ENCODE peak calls at places on chromosomes 12 and 14, in five cellular contexts. W is cardiac muscle cell, F is neural progenitor cell, H is thyroid gland, A is tibial artery. C is an unnamed sample.

GRCh38 chr12:95215925-95216324 is 1.3 kb downstream of the FGD6 start:
- DNase-seq in F (no peak), H (no peak), W (peak), A (no peak), C (no peak)

GRCh38 chr12:14258468-14258947 is 107.0 kb upstream of the ATF7IP start:
- DNase-seq in W (no peak), H (peak), F (peak), A (no peak), C (no peak)

GRCh38 chr12:47078733-47079364 is 572 bp upstream of the PCED1B start:
- DNase-seq in F (peak), H (peak), W (peak), A (no peak), C (peak)

GRCh38 chr12:2431810-2432209 is 363.0 kb upstream of the FKBP4 start:
- DNase-seq in F (no peak), A (no peak), W (peak), H (no peak), C (no peak)

GRCh38 chr12:34396006-34396860 is 373.9 kb downstream of the ALG10 start:
- DNase-seq in W (no peak), F (no peak), H (no peak), A (peak), C (no peak)

GRCh38 chr12:116673713-116674112 is 64.2 kb downstream of the SPRING1 start:
- DNase-seq in F (peak), A (no peak), H (no peak), W (no peak), C (no peak)

GRCh38 chr14:106691601-106692291 is 1165.4 kb downstream of the TMEM121 start:
- DNase-seq in H (no peak), F (no peak), A (no peak), W (no peak), C (peak)

GRCh38 chr12:43988838-43989560 is 153.1 kb downstream of the TMEM117 start:
- DNase-seq in W (no peak), A (no peak), F (no peak), H (no peak), C (no peak)

GRCh38 chr14:101473045-101473729 is 88.1 kb upstream of the DIO3 start:
- DNase-seq in A (peak), F (peak), H (no peak), W (no peak), C (no peak)

GRCh38 chr12:9378430-9378835 is 170.2 kb upstream of the PZP start:
- DNase-seq in F (peak), W (peak), H (no peak), A (no peak), C (no peak)

GRCh38 chr14:77025744-77026165 is 2.8 kb downstream of the IRF2BPL start:
- DNase-seq in H (peak), W (no peak), A (no peak), F (peak), C (no peak)

GRCh38 chr14:77320238-77320935 is at the start of gene POMT2:
- DNase-seq in F (peak), A (peak), H (peak), W (peak), C (peak)

GRCh38 chr14:71932229-71932951 is at the start of gene RGS6:
- DNase-seq in H (peak), A (no peak), F (peak), W (peak), C (peak)

GRCh38 chr12:105228494-105228893 is 7.5 kb downstream of the APPL2 start:
- DNase-seq in W (peak), A (no peak), F (no peak), H (no peak), C (no peak)

GRCh38 chr12:128712622-128713021 is 111.1 kb downstream of the SLC15A4 start:
- DNase-seq in A (no peak), F (no peak), W (no peak), H (no peak), C (no peak)

GRCh38 chr14:66206554-66206953 is 279.6 kb upstream of the CCDC196 start:
- DNase-seq in F (no peak), A (no peak), H (no peak), W (no peak), C (no peak)

GRCh38 chr14:89277229-89277628 is 139.8 kb downstream of the FOXN3 start:
- DNase-seq in F (no peak), W (no peak), A (no peak), H (no peak), C (no peak)

GRCh38 chr12:125525879-125526278 is 460.6 kb downstream of the AACS start:
- DNase-seq in W (no peak), A (no peak), H (no peak), F (no peak), C (no peak)

GRCh38 chr12:69739287-69740191 is 879 bp downstream of the RAB3IP start:
- DNase-seq in F (peak), H (peak), W (peak), A (peak), C (peak)

GRCh38 chr12:44053550-44054243 is 217.8 kb downstream of the TMEM117 start:
- DNase-seq in H (no peak), F (no peak), A (no peak), W (peak), C (no peak)

GRCh38 chr14:89029961-89030694 is 205.7 kb downstream of the TTC8 start:
- DNase-seq in A (no peak), W (no peak), H (no peak), F (no peak), C (no peak)

GRCh38 chr12:92721130-92721529 is 18.3 kb downstream of the PLEKHG7 start:
- DNase-seq in W (peak), H (no peak), A (no peak), F (no peak), C (no peak)

GRCh38 chr12:101779626-101780025 is 40.4 kb upstream of the SYCP3 start:
- DNase-seq in H (no peak), W (no peak), F (no peak), A (no peak), C (no peak)
- TF ChIP-seq CTCF in H (no peak), W (no peak), F (no peak), A (no peak), C (no peak)

DNA sequence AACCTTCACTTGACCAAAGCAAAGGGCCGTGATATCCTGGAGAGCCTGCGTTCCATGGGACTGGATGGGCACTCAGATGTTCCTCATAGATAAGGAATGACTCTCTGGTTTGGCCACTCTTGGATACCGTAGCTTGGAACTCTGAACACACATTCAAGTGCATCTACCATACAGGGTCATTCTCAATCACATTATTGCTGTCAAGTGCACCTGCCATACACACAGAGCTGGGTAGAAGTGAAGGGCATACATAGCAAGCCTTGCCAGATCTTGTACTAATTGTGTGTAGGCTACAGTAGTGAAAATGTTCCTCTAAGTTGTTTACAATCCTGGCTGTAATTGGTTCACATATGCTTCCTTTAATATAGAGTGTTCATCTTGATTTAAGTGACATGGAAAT is 58.3 kb downstream of the PELI2 start:
- DNase-seq in W (no peak), A (no peak), F (no peak), H (no peak), C (no peak)
- H3K4me3 ChIP-seq in W (no peak), A (no peak), F (no peak), H (no peak), C (no peak)

GRCh38 chr12:65492997-65493892 is 214.8 kb downstream of the MSRB3 start:
- DNase-seq in F (no peak), W (no peak), A (no peak), H (no peak), C (no peak)

GRCh38 chr12:65493893-65494205 is 215.4 kb downstream of the MSRB3 start:
- DNase-seq in W (no peak), F (no peak), H (no peak), A (no peak), C (no peak)

GRCh38 chr12:65496617-65497016 is 218.1 kb downstream of the MSRB3 start:
- DNase-seq in A (no peak), W (peak), H (no peak), F (no peak), C (no peak)

GRCh38 chr12:65495233-65495632 is 216.8 kb downstream of the MSRB3 start:
- DNase-seq in A (no peak), H (no peak), W (peak), F (no peak), C (no peak)

GRCh38 chr12:65494537-65494936 is 216.1 kb downstream of the MSRB3 start:
- DNase-seq in A (no peak), F (no peak), W (peak), H (no peak), C (no peak)
- TF ChIP-seq CTCF in A (no peak), F (no peak), W (no peak), H (no peak), C (no peak)

DNA sequence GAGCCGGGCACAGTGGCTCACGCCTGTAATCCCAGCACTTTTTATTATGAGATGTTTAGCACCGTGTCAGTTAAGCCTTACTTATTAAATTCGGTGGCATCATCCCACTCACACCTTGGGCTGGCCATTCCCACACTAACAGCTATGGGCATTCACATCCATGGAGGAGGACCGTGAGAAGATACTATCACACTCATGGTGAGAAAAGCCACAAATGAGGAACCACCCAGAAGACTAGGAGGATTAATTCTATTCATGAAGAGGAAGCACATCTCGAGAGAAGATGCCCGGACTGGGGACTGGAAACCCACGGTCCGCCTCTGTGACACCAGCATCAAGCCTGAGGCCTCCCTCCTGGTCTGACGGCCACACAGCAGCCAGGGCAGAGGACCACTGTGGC is 4.9 kb downstream of the CDC42BPB start:
- DNase-seq in H (no peak), W (no peak), A (peak), F (no peak), C (no peak)
- H3K4me3 ChIP-seq in H (no peak), W (no peak), A (no peak), F (no peak), C (no peak)

DNA sequence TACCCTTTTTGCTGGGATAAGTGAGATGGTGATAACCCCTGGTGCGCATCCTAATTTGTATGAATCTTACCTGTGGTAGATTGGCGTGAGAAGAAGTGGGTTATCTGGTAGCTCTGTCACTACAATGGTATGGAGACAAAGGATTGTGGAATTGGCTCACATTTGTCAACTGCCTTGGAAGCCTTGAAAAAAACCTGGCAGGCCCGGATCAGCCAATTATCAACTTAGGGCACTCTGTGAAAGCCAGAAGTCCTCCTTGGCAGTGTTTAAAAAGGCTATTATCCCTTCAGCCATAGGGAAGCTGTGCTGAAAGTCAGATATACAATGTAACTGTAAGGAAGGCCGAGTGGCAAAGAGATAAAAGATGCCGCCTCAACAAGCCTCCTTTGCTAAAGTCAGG is 56.5 kb downstream of the WASHC3 start:
- DNase-seq in F (peak), A (no peak), W (no peak), H (no peak), C (no peak)
- TF ChIP-seq CTCF in F (no peak), A (no peak), W (no peak), H (no peak), C (no peak)

GRCh38 chr14:93329965-93330608 is 2.7 kb downstream of the BTBD7 start:
- DNase-seq in A (no peak), F (no peak), W (no peak), H (no peak), C (no peak)
- H3K4me3 ChIP-seq in A (no peak), F (peak), W (no peak), H (no peak), C (no peak)

DNA sequence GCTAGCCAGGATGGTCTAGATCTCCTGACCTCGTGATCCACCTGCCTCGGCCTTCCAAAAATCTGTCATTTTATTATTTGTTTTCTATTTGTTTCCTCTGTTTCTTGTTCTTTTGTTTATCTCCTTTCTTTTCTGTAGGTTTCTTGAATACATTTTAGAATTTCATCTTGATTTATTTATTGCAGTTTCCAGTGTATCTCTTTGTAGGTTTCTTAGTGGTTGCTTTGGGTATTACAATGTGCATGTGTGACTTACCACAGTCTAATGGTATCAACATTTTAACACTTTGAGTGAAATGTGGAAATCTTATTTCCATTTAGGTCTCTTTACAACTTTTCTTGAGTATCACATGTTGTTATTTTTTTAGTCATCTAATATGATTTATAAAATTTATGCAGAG is 29.9 kb upstream of the MUCL1 start:
- DNase-seq in F (no peak), A (no peak), W (no peak), H (no peak), C (no peak)
- TF ChIP-seq CTCF in F (peak), A (no peak), W (no peak), H (no peak), C (peak)

GRCh38 chr12:55256831-55257230 is 12.4 kb downstream of the OR6C74 start:
- DNase-seq in A (no peak), H (no peak), W (no peak), F (no peak), C (no peak)
- H3K4me3 ChIP-seq in A (no peak), H (no peak), W (no peak), F (no peak), C (no peak)